ENCODE peak calls at places on chromosomes 4 and X, in eight cellular contexts. One of them, this sample, is unnamed.

GRCh38 chr4:108247511-108248088 is 78.9 kb upstream of the LEF1 start:
- DNase-seq in heart right ventricle: no peak
- DNase-seq in fibroblast of the aortic adventitia: no peak
- DNase-seq in adipocyte: no peak
- DNase-seq in DND-41: no peak
- DNase-seq in brain microvascular endothelial cell: no peak
- DNase-seq in fibroblast of mammary gland: no peak
- DNase-seq in uterus: no peak
- DNase-seq in this sample: no peak

GRCh38 chrX:86192827-86193226 is 44.6 kb downstream of the DACH2 start:
- DNase-seq in fibroblast of mammary gland: no peak
- DNase-seq in DND-41: no peak
- DNase-seq in uterus: no peak
- DNase-seq in heart right ventricle: no peak
- DNase-seq in fibroblast of the aortic adventitia: no peak
- DNase-seq in brain microvascular endothelial cell: no peak
- DNase-seq in adipocyte: peak
- DNase-seq in this sample: no peak

GRCh38 chrX:129650821-129651510 is 3.8 kb downstream of the APLN start:
- DNase-seq in brain microvascular endothelial cell: no peak
- DNase-seq in heart right ventricle: no peak
- DNase-seq in adipocyte: no peak
- DNase-seq in fibroblast of the aortic adventitia: no peak
- DNase-seq in uterus: no peak
- DNase-seq in fibroblast of mammary gland: no peak
- DNase-seq in DND-41: no peak
- DNase-seq in this sample: no peak

GRCh38 chr4:114400531-114400930 is 198.1 kb upstream of the UGT8 start:
- DNase-seq in uterus: no peak
- DNase-seq in DND-41: no peak
- DNase-seq in heart right ventricle: no peak
- DNase-seq in fibroblast of mammary gland: peak
- DNase-seq in adipocyte: no peak
- DNase-seq in brain microvascular endothelial cell: no peak
- DNase-seq in fibroblast of the aortic adventitia: no peak
- DNase-seq in this sample: no peak

GRCh38 chr4:111475001-111475400 is 670.3 kb upstream of the FAM241A start:
- DNase-seq in adipocyte: peak
- DNase-seq in uterus: no peak
- DNase-seq in fibroblast of mammary gland: peak
- DNase-seq in DND-41: no peak
- DNase-seq in brain microvascular endothelial cell: peak
- DNase-seq in heart right ventricle: no peak
- DNase-seq in fibroblast of the aortic adventitia: peak
- DNase-seq in this sample: no peak

GRCh38 chr4:140130677-140131076 is 23.3 kb downstream of the MAML3 start:
- DNase-seq in brain microvascular endothelial cell: peak
- DNase-seq in uterus: no peak
- DNase-seq in adipocyte: no peak
- DNase-seq in heart right ventricle: no peak
- DNase-seq in DND-41: no peak
- DNase-seq in fibroblast of the aortic adventitia: peak
- DNase-seq in fibroblast of mammary gland: peak
- DNase-seq in this sample: no peak

GRCh38 chr4:52665592-52665991 is 6.5 kb upstream of the USP46 start:
- DNase-seq in fibroblast of the aortic adventitia: no peak
- DNase-seq in DND-41: no peak
- DNase-seq in uterus: no peak
- DNase-seq in heart right ventricle: no peak
- DNase-seq in adipocyte: no peak
- DNase-seq in fibroblast of mammary gland: no peak
- DNase-seq in brain microvascular endothelial cell: no peak
- DNase-seq in this sample: no peak

GRCh38 chr4:48483006-48483776 is at the start of gene SLC10A4:
- DNase-seq in DND-41: no peak
- DNase-seq in heart right ventricle: no peak
- DNase-seq in uterus: no peak
- DNase-seq in fibroblast of the aortic adventitia: no peak
- DNase-seq in brain microvascular endothelial cell: no peak
- DNase-seq in fibroblast of mammary gland: no peak
- DNase-seq in adipocyte: peak
- DNase-seq in this sample: no peak

GRCh38 chr4:25486171-25486570 is 109.1 kb downstream of the ANAPC4 start:
- DNase-seq in heart right ventricle: no peak
- DNase-seq in brain microvascular endothelial cell: no peak
- DNase-seq in DND-41: no peak
- DNase-seq in fibroblast of mammary gland: no peak
- DNase-seq in adipocyte: no peak
- DNase-seq in fibroblast of the aortic adventitia: peak
- DNase-seq in uterus: no peak
- DNase-seq in this sample: no peak

GRCh38 chr4:130955520-130955919 is 1859.6 kb downstream of the C4orf33 start:
- DNase-seq in uterus: no peak
- DNase-seq in fibroblast of the aortic adventitia: no peak
- DNase-seq in heart right ventricle: no peak
- DNase-seq in fibroblast of mammary gland: no peak
- DNase-seq in adipocyte: peak
- DNase-seq in DND-41: no peak
- DNase-seq in brain microvascular endothelial cell: no peak
- DNase-seq in this sample: no peak

GRCh38 chrX:74383611-74384010 is 37.7 kb upstream of the SLC16A2 start:
- DNase-seq in brain microvascular endothelial cell: peak
- DNase-seq in heart right ventricle: peak
- DNase-seq in adipocyte: peak
- DNase-seq in fibroblast of mammary gland: peak
- DNase-seq in DND-41: peak
- DNase-seq in fibroblast of the aortic adventitia: peak
- DNase-seq in uterus: peak
- DNase-seq in this sample: no peak

GRCh38 chrX:154018518-154019060 is 1.1 kb downstream of the IRAK1 start:
- DNase-seq in heart right ventricle: no peak
- DNase-seq in uterus: no peak
- DNase-seq in adipocyte: no peak
- DNase-seq in fibroblast of the aortic adventitia: no peak
- DNase-seq in fibroblast of mammary gland: no peak
- DNase-seq in brain microvascular endothelial cell: no peak
- DNase-seq in DND-41: peak
- DNase-seq in this sample: no peak

GRCh38 chrX:115940888-115941332 is 229.6 kb upstream of the AGTR2 start:
- DNase-seq in adipocyte: peak
- DNase-seq in uterus: peak
- DNase-seq in DND-41: no peak
- DNase-seq in fibroblast of the aortic adventitia: peak
- DNase-seq in fibroblast of mammary gland: peak
- DNase-seq in heart right ventricle: no peak
- DNase-seq in brain microvascular endothelial cell: peak
- DNase-seq in this sample: no peak

GRCh38 chr4:157221426-157221894 is 932 bp downstream of the GRIA2 start:
- DNase-seq in fibroblast of the aortic adventitia: no peak
- DNase-seq in brain microvascular endothelial cell: no peak
- DNase-seq in DND-41: no peak
- DNase-seq in fibroblast of mammary gland: no peak
- DNase-seq in adipocyte: no peak
- DNase-seq in uterus: peak
- DNase-seq in heart right ventricle: no peak
- DNase-seq in this sample: no peak

GRCh38 chr4:41095973-41096372 is 118.4 kb downstream of the APBB2 start:
- DNase-seq in DND-41: no peak
- DNase-seq in fibroblast of the aortic adventitia: peak
- DNase-seq in heart right ventricle: no peak
- DNase-seq in brain microvascular endothelial cell: peak
- DNase-seq in fibroblast of mammary gland: peak
- DNase-seq in adipocyte: peak
- DNase-seq in uterus: no peak
- DNase-seq in this sample: peak

GRCh38 chrX:16826207-16826606 is 39.9 kb downstream of the TXLNG start:
- DNase-seq in uterus: no peak
- DNase-seq in heart right ventricle: no peak
- DNase-seq in adipocyte: peak
- DNase-seq in fibroblast of the aortic adventitia: peak
- DNase-seq in brain microvascular endothelial cell: no peak
- DNase-seq in DND-41: no peak
- DNase-seq in fibroblast of mammary gland: peak
- DNase-seq in this sample: no peak

GRCh38 chrX:155070663-155070974 is 317 bp downstream of the CMC4 start:
- DNase-seq in heart right ventricle: no peak
- DNase-seq in brain microvascular endothelial cell: no peak
- DNase-seq in fibroblast of mammary gland: no peak
- DNase-seq in fibroblast of the aortic adventitia: no peak
- DNase-seq in adipocyte: peak
- DNase-seq in DND-41: no peak
- DNase-seq in uterus: no peak
- DNase-seq in this sample: no peak

GRCh38 chrX:81120270-81120935 is 81.3 kb downstream of the HMGN5 start:
- DNase-seq in heart right ventricle: no peak
- DNase-seq in adipocyte: no peak
- DNase-seq in fibroblast of mammary gland: no peak
- DNase-seq in uterus: no peak
- DNase-seq in DND-41: no peak
- DNase-seq in brain microvascular endothelial cell: no peak
- DNase-seq in fibroblast of the aortic adventitia: no peak
- DNase-seq in this sample: no peak

DNA sequence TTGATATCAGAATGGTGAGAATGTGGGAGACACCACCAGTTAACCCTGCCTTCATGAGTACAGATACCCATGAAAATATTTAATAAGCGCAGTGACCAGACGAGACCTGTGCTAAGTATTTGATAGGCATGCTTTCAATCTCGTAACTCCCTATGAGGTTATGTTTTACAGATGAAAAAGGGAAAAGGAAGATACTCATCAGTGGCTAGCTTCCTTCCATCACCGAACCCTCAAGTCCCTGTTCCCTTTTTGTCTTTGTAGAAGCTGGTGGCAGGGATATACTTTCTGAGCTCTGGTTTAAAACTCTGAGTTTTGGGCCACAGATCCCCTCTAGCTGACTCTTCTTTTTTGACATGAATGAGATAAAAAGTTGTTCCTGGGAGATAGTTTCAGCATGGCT is 26.3 kb downstream of the AFF1 start:
- DNase-seq in fibroblast of the aortic adventitia: no peak
- DNase-seq in uterus: no peak
- DNase-seq in adipocyte: no peak
- DNase-seq in fibroblast of mammary gland: no peak
- DNase-seq in heart right ventricle: no peak
- DNase-seq in DND-41: no peak
- DNase-seq in brain microvascular endothelial cell: no peak
- DNase-seq in this sample: no peak
- H3K4me3 ChIP-seq in fibroblast of the aortic adventitia: no peak
- H3K4me3 ChIP-seq in uterus: no peak
- H3K4me3 ChIP-seq in adipocyte: no peak
- H3K4me3 ChIP-seq in fibroblast of mammary gland: no peak
- H3K4me3 ChIP-seq in heart right ventricle: no peak
- H3K4me3 ChIP-seq in DND-41: no peak
- H3K4me3 ChIP-seq in brain microvascular endothelial cell: no peak
- H3K4me3 ChIP-seq in this sample: no peak

GRCh38 chr4:21947768-21948346 is 715 bp downstream of the KCNIP4 start:
- DNase-seq in adipocyte: no peak
- DNase-seq in DND-41: no peak
- DNase-seq in heart right ventricle: no peak
- DNase-seq in uterus: no peak
- DNase-seq in fibroblast of mammary gland: no peak
- DNase-seq in fibroblast of the aortic adventitia: no peak
- DNase-seq in brain microvascular endothelial cell: no peak
- DNase-seq in this sample: no peak
- H3K4me3 ChIP-seq in adipocyte: peak
- H3K4me3 ChIP-seq in DND-41: no peak
- H3K4me3 ChIP-seq in heart right ventricle: no peak
- H3K4me3 ChIP-seq in uterus: peak
- H3K4me3 ChIP-seq in fibroblast of mammary gland: peak
- H3K4me3 ChIP-seq in fibroblast of the aortic adventitia: peak
- H3K4me3 ChIP-seq in brain microvascular endothelial cell: peak
- H3K4me3 ChIP-seq in this sample: no peak

DNA sequence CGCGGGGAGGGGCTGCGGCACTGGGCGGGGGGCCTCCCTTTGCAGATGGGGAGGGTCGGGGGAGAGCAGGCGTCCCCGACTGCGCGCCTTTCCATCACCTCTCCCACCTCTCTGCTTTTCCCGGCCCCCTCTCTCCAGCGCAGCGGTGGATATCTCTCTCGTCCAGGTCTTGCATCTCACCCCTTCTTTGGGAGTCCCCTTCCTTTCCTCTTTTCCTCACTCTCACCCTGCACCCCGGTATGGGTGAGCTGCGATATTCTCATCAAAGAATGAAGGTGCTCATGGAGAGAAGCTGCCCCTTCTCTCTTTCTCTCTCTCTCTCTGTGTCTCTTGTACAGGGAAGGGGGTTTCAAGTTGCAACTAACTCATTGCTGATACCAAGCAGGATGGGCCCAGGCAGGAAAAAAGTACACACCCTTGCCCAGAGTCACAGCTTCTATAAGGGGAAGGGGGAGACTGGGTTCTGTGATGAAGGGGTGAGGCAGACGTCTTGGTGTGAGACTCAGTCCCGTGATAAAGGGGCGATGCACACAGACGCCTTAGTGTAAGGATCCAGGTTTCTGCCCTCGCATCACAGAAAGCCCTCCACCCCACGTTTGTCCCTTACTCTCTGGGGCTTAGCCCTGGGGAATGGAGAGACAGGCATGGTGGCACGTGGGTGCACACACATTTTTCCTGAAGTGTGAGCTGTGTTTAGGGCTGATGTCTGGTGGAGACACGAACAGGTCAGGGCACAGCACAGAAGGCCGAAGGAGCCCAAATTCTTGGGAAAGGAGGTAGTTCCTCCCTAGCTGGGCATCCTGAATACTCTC is 84.1 kb upstream of the DHRSX start:
- DNase-seq in brain microvascular endothelial cell: no peak
- DNase-seq in adipocyte: no peak
- DNase-seq in uterus: no peak
- DNase-seq in DND-41: no peak
- DNase-seq in fibroblast of mammary gland: no peak
- DNase-seq in fibroblast of the aortic adventitia: no peak
- DNase-seq in heart right ventricle: no peak
- DNase-seq in this sample: no peak
- H3K4me3 ChIP-seq in brain microvascular endothelial cell: no peak
- H3K4me3 ChIP-seq in adipocyte: no peak
- H3K4me3 ChIP-seq in uterus: no peak
- H3K4me3 ChIP-seq in DND-41: no peak
- H3K4me3 ChIP-seq in fibroblast of mammary gland: no peak
- H3K4me3 ChIP-seq in fibroblast of the aortic adventitia: no peak
- H3K4me3 ChIP-seq in heart right ventricle: no peak
- H3K4me3 ChIP-seq in this sample: no peak

GRCh38 chr4:36006226-36006625 is 238.1 kb downstream of the ARAP2 start:
- DNase-seq in heart right ventricle: no peak
- DNase-seq in fibroblast of mammary gland: peak
- DNase-seq in uterus: no peak
- DNase-seq in DND-41: no peak
- DNase-seq in adipocyte: no peak
- DNase-seq in fibroblast of the aortic adventitia: no peak
- DNase-seq in brain microvascular endothelial cell: no peak
- DNase-seq in this sample: no peak
- H3K4me3 ChIP-seq in heart right ventricle: no peak
- H3K4me3 ChIP-seq in fibroblast of mammary gland: no peak
- H3K4me3 ChIP-seq in uterus: no peak
- H3K4me3 ChIP-seq in DND-41: no peak
- H3K4me3 ChIP-seq in adipocyte: no peak
- H3K4me3 ChIP-seq in fibroblast of the aortic adventitia: no peak
- H3K4me3 ChIP-seq in brain microvascular endothelial cell: no peak
- H3K4me3 ChIP-seq in this sample: no peak

GRCh38 chr4:138659640-138660325 is 355.8 kb upstream of the NOCT start:
- DNase-seq in DND-41: no peak
- DNase-seq in fibroblast of the aortic adventitia: no peak
- DNase-seq in fibroblast of mammary gland: no peak
- DNase-seq in brain microvascular endothelial cell: no peak
- DNase-seq in uterus: no peak
- DNase-seq in adipocyte: no peak
- DNase-seq in heart right ventricle: no peak
- DNase-seq in this sample: no peak
- H3K4me3 ChIP-seq in DND-41: no peak
- H3K4me3 ChIP-seq in fibroblast of the aortic adventitia: no peak
- H3K4me3 ChIP-seq in fibroblast of mammary gland: no peak
- H3K4me3 ChIP-seq in brain microvascular endothelial cell: no peak
- H3K4me3 ChIP-seq in uterus: no peak
- H3K4me3 ChIP-seq in adipocyte: no peak
- H3K4me3 ChIP-seq in heart right ventricle: no peak
- H3K4me3 ChIP-seq in this sample: no peak

This sample was measured in AG04449.